ENCODE peak calls at places on chromosomes 5 and 9, in seven cellular contexts. One of them, this sample, is unnamed. For H3K27me3, the result is how much of the 10 kb centered on the place peaks cover.

GRCh38 chr5:73981696-73982095 is 355.7 kb downstream of the ARHGEF28 start:
- DNase-seq in effector memory CD4-positive, alpha-beta T cell: no peak
- DNase-seq in right cardiac atrium: no peak
- DNase-seq in tibial artery: no peak
- DNase-seq in CD8-positive, alpha-beta memory T cell: no peak
- DNase-seq in heart left ventricle: no peak
- DNase-seq in fibroblast of lung: no peak
- DNase-seq in this sample: no peak

GRCh38 chr5:34930870-34931269 is 1.5 kb downstream of the DNAJC21 start:
- DNase-seq in effector memory CD4-positive, alpha-beta T cell: no peak
- DNase-seq in right cardiac atrium: no peak
- DNase-seq in tibial artery: no peak
- DNase-seq in CD8-positive, alpha-beta memory T cell: no peak
- DNase-seq in heart left ventricle: no peak
- DNase-seq in fibroblast of lung: peak
- DNase-seq in this sample: no peak

GRCh38 chr9:121942866-121943265 is 150.2 kb downstream of the TTLL11 start:
- DNase-seq in effector memory CD4-positive, alpha-beta T cell: no peak
- DNase-seq in right cardiac atrium: no peak
- DNase-seq in tibial artery: no peak
- DNase-seq in CD8-positive, alpha-beta memory T cell: no peak
- DNase-seq in heart left ventricle: no peak
- DNase-seq in fibroblast of lung: no peak
- DNase-seq in this sample: no peak

GRCh38 chr5:91061094-91061493 is 322.0 kb downstream of the ARRDC3 start:
- DNase-seq in effector memory CD4-positive, alpha-beta T cell: no peak
- DNase-seq in right cardiac atrium: no peak
- DNase-seq in tibial artery: no peak
- DNase-seq in CD8-positive, alpha-beta memory T cell: no peak
- DNase-seq in heart left ventricle: no peak
- DNase-seq in fibroblast of lung: no peak
- DNase-seq in this sample: no peak

GRCh38 chr5:45695680-45696093 is 493 bp downstream of the HCN1 start:
- DNase-seq in effector memory CD4-positive, alpha-beta T cell: no peak
- DNase-seq in right cardiac atrium: no peak
- DNase-seq in tibial artery: no peak
- DNase-seq in CD8-positive, alpha-beta memory T cell: no peak
- DNase-seq in heart left ventricle: no peak
- DNase-seq in fibroblast of lung: no peak
- DNase-seq in this sample: no peak

GRCh38 chr9:2602704-2603116 is 18.9 kb upstream of the VLDLR start:
- DNase-seq in effector memory CD4-positive, alpha-beta T cell: no peak
- DNase-seq in right cardiac atrium: no peak
- DNase-seq in tibial artery: no peak
- DNase-seq in CD8-positive, alpha-beta memory T cell: no peak
- DNase-seq in heart left ventricle: no peak
- DNase-seq in fibroblast of lung: no peak
- DNase-seq in this sample: no peak

GRCh38 chr5:56039985-56040384 is 45.2 kb upstream of the IL6ST start:
- DNase-seq in effector memory CD4-positive, alpha-beta T cell: no peak
- DNase-seq in right cardiac atrium: no peak
- DNase-seq in tibial artery: no peak
- DNase-seq in CD8-positive, alpha-beta memory T cell: no peak
- DNase-seq in heart left ventricle: no peak
- DNase-seq in fibroblast of lung: peak
- DNase-seq in this sample: no peak

GRCh38 chr5:173245319-173246134 is 10.5 kb upstream of the NKX2-5 start:
- DNase-seq in effector memory CD4-positive, alpha-beta T cell: no peak
- DNase-seq in right cardiac atrium: no peak
- DNase-seq in tibial artery: no peak
- DNase-seq in CD8-positive, alpha-beta memory T cell: no peak
- DNase-seq in heart left ventricle: peak
- DNase-seq in fibroblast of lung: no peak
- DNase-seq in this sample: no peak

GRCh38 chr5:55303238-55303690 is 4.2 kb downstream of the DHX29 start:
- DNase-seq in effector memory CD4-positive, alpha-beta T cell: no peak
- DNase-seq in right cardiac atrium: no peak
- DNase-seq in tibial artery: no peak
- DNase-seq in CD8-positive, alpha-beta memory T cell: no peak
- DNase-seq in heart left ventricle: no peak
- DNase-seq in fibroblast of lung: peak
- DNase-seq in this sample: peak

GRCh38 chr9:77163889-77164288 is 13.4 kb upstream of the VPS13A start:
- DNase-seq in effector memory CD4-positive, alpha-beta T cell: no peak
- DNase-seq in right cardiac atrium: no peak
- DNase-seq in tibial artery: no peak
- DNase-seq in CD8-positive, alpha-beta memory T cell: no peak
- DNase-seq in heart left ventricle: no peak
- DNase-seq in fibroblast of lung: peak
- DNase-seq in this sample: no peak

GRCh38 chr5:124162782-124163532 is 583.5 kb downstream of the ZNF608 start:
- DNase-seq in effector memory CD4-positive, alpha-beta T cell: no peak
- DNase-seq in right cardiac atrium: peak
- DNase-seq in tibial artery: no peak
- DNase-seq in CD8-positive, alpha-beta memory T cell: no peak
- DNase-seq in heart left ventricle: peak
- DNase-seq in fibroblast of lung: peak
- DNase-seq in this sample: no peak

GRCh38 chr5:146329697-146330096 is 8.9 kb upstream of the POU4F3 start:
- DNase-seq in effector memory CD4-positive, alpha-beta T cell: no peak
- DNase-seq in right cardiac atrium: no peak
- DNase-seq in tibial artery: no peak
- DNase-seq in CD8-positive, alpha-beta memory T cell: no peak
- DNase-seq in heart left ventricle: no peak
- DNase-seq in fibroblast of lung: no peak
- DNase-seq in this sample: no peak

GRCh38 chr5:159209438-159210305 is at the start of gene RNF145:
- DNase-seq in effector memory CD4-positive, alpha-beta T cell: peak
- DNase-seq in right cardiac atrium: peak
- DNase-seq in tibial artery: peak
- DNase-seq in CD8-positive, alpha-beta memory T cell: peak
- DNase-seq in heart left ventricle: peak
- DNase-seq in fibroblast of lung: peak
- DNase-seq in this sample: peak

GRCh38 chr9:123599781-123600180 is 243.8 kb downstream of the CRB2 start:
- DNase-seq in effector memory CD4-positive, alpha-beta T cell: no peak
- DNase-seq in right cardiac atrium: no peak
- DNase-seq in tibial artery: no peak
- DNase-seq in CD8-positive, alpha-beta memory T cell: no peak
- DNase-seq in heart left ventricle: no peak
- DNase-seq in fibroblast of lung: no peak
- DNase-seq in this sample: no peak

GRCh38 chr5:102718819-102719218 is 36.3 kb upstream of the PAM start:
- DNase-seq in effector memory CD4-positive, alpha-beta T cell: no peak
- DNase-seq in right cardiac atrium: no peak
- DNase-seq in tibial artery: no peak
- DNase-seq in CD8-positive, alpha-beta memory T cell: no peak
- DNase-seq in heart left ventricle: no peak
- DNase-seq in fibroblast of lung: peak
- DNase-seq in this sample: no peak

GRCh38 chr5:16178745-16179372 is 732 bp downstream of the MARCHF11 start:
- DNase-seq in effector memory CD4-positive, alpha-beta T cell: no peak
- DNase-seq in right cardiac atrium: peak
- DNase-seq in tibial artery: peak
- DNase-seq in CD8-positive, alpha-beta memory T cell: no peak
- DNase-seq in heart left ventricle: peak
- DNase-seq in fibroblast of lung: peak
- DNase-seq in this sample: peak

GRCh38 chr9:112166176-112167140 is 8.6 kb downstream of the SUSD1 start:
- DNase-seq in effector memory CD4-positive, alpha-beta T cell: no peak
- DNase-seq in right cardiac atrium: peak
- DNase-seq in tibial artery: no peak
- DNase-seq in CD8-positive, alpha-beta memory T cell: no peak
- DNase-seq in heart left ventricle: peak
- DNase-seq in fibroblast of lung: peak
- DNase-seq in this sample: no peak

GRCh38 chr9:2159521-2160417 is 144.6 kb downstream of the SMARCA2 start:
- DNase-seq in effector memory CD4-positive, alpha-beta T cell: no peak
- DNase-seq in right cardiac atrium: no peak
- DNase-seq in tibial artery: no peak
- DNase-seq in CD8-positive, alpha-beta memory T cell: no peak
- DNase-seq in heart left ventricle: no peak
- DNase-seq in fibroblast of lung: no peak
- DNase-seq in this sample: no peak

GRCh38 chr9:121281614-121282291 is 13.8 kb downstream of the GSN start:
- DNase-seq in effector memory CD4-positive, alpha-beta T cell: no peak
- DNase-seq in right cardiac atrium: peak
- DNase-seq in tibial artery: peak
- DNase-seq in CD8-positive, alpha-beta memory T cell: no peak
- DNase-seq in heart left ventricle: peak
- DNase-seq in fibroblast of lung: peak
- DNase-seq in this sample: peak

GRCh38 chr9:73451003-73451402 is 299.3 kb downstream of the ANXA1 start:
- DNase-seq in effector memory CD4-positive, alpha-beta T cell: no peak
- DNase-seq in right cardiac atrium: no peak
- DNase-seq in tibial artery: no peak
- DNase-seq in CD8-positive, alpha-beta memory T cell: no peak
- DNase-seq in heart left ventricle: no peak
- DNase-seq in fibroblast of lung: peak
- DNase-seq in this sample: no peak

GRCh38 chr5:144951001-144951400 is 780.3 kb downstream of the KCTD16 start:
- DNase-seq in effector memory CD4-positive, alpha-beta T cell: no peak
- DNase-seq in right cardiac atrium: no peak
- DNase-seq in tibial artery: no peak
- DNase-seq in CD8-positive, alpha-beta memory T cell: no peak
- DNase-seq in heart left ventricle: no peak
- DNase-seq in fibroblast of lung: no peak
- DNase-seq in this sample: no peak

GRCh38 chr5:179319741-179320281 is 25.4 kb downstream of the ADAMTS2 start:
- DNase-seq in effector memory CD4-positive, alpha-beta T cell: no peak
- DNase-seq in right cardiac atrium: peak
- DNase-seq in tibial artery: peak
- DNase-seq in CD8-positive, alpha-beta memory T cell: no peak
- DNase-seq in heart left ventricle: peak
- DNase-seq in fibroblast of lung: peak
- DNase-seq in this sample: no peak

GRCh38 chr5:122192883-122193496 is 63.6 kb downstream of the ZNF474 start:
- DNase-seq in effector memory CD4-positive, alpha-beta T cell: no peak
- DNase-seq in right cardiac atrium: no peak
- DNase-seq in tibial artery: no peak
- DNase-seq in CD8-positive, alpha-beta memory T cell: no peak
- DNase-seq in heart left ventricle: no peak
- DNase-seq in fibroblast of lung: peak
- DNase-seq in this sample: peak

GRCh38 chr5:37133939-37134338 is 115.2 kb downstream of the CPLANE1 start:
- DNase-seq in effector memory CD4-positive, alpha-beta T cell: no peak
- DNase-seq in right cardiac atrium: no peak
- DNase-seq in tibial artery: no peak
- DNase-seq in CD8-positive, alpha-beta memory T cell: no peak
- DNase-seq in heart left ventricle: no peak
- DNase-seq in fibroblast of lung: peak
- DNase-seq in this sample: peak

GRCh38 chr5:142726188-142726731 is 40.4 kb upstream of the FGF1 start:
- DNase-seq in effector memory CD4-positive, alpha-beta T cell: no peak
- DNase-seq in right cardiac atrium: no peak
- DNase-seq in tibial artery: no peak
- DNase-seq in CD8-positive, alpha-beta memory T cell: no peak
- DNase-seq in heart left ventricle: no peak
- DNase-seq in fibroblast of lung: peak
- DNase-seq in this sample: no peak

GRCh38 chr9:124658165-124659017 is 112.7 kb downstream of the NR6A1 start:
- DNase-seq in effector memory CD4-positive, alpha-beta T cell: no peak
- DNase-seq in right cardiac atrium: peak
- DNase-seq in tibial artery: peak
- DNase-seq in CD8-positive, alpha-beta memory T cell: peak
- DNase-seq in heart left ventricle: peak
- DNase-seq in fibroblast of lung: peak
- DNase-seq in this sample: peak
- H3K4me3 ChIP-seq in effector memory CD4-positive, alpha-beta T cell: peak
- H3K4me3 ChIP-seq in right cardiac atrium: peak
- H3K4me3 ChIP-seq in tibial artery: peak
- H3K4me3 ChIP-seq in CD8-positive, alpha-beta memory T cell: peak
- H3K4me3 ChIP-seq in heart left ventricle: peak
- H3K4me3 ChIP-seq in fibroblast of lung: peak
- H3K4me3 ChIP-seq in this sample: no peak

GRCh38 chr5:168531191-168531590 is 2.1 kb downstream of the FBLL1 start:
- DNase-seq in effector memory CD4-positive, alpha-beta T cell: no peak
- DNase-seq in right cardiac atrium: no peak
- DNase-seq in tibial artery: no peak
- DNase-seq in CD8-positive, alpha-beta memory T cell: no peak
- DNase-seq in heart left ventricle: no peak
- DNase-seq in fibroblast of lung: no peak
- DNase-seq in this sample: no peak
- H3K27me3 ChIP-seq in effector memory CD4-positive, alpha-beta T cell: under half
- H3K27me3 ChIP-seq in right cardiac atrium: under half
- H3K27me3 ChIP-seq in tibial artery: under half
- H3K27me3 ChIP-seq in CD8-positive, alpha-beta memory T cell: under half
- H3K27me3 ChIP-seq in heart left ventricle: under half
- H3K27me3 ChIP-seq in fibroblast of lung: under half
- H3K27me3 ChIP-seq in this sample: under half

GRCh38 chr9:38423273-38423938 is 848 bp downstream of the IGFBPL1 start:
- DNase-seq in effector memory CD4-positive, alpha-beta T cell: no peak
- DNase-seq in right cardiac atrium: no peak
- DNase-seq in tibial artery: peak
- DNase-seq in CD8-positive, alpha-beta memory T cell: no peak
- DNase-seq in heart left ventricle: no peak
- DNase-seq in fibroblast of lung: no peak
- DNase-seq in this sample: no peak
- H3K4me3 ChIP-seq in effector memory CD4-positive, alpha-beta T cell: no peak
- H3K4me3 ChIP-seq in right cardiac atrium: no peak
- H3K4me3 ChIP-seq in tibial artery: peak
- H3K4me3 ChIP-seq in CD8-positive, alpha-beta memory T cell: no peak
- H3K4me3 ChIP-seq in heart left ventricle: no peak
- H3K4me3 ChIP-seq in fibroblast of lung: no peak
- H3K4me3 ChIP-seq in this sample: no peak

GRCh38 chr9:7210854-7211637 is 453.3 kb downstream of the KDM4C start:
- DNase-seq in effector memory CD4-positive, alpha-beta T cell: no peak
- DNase-seq in right cardiac atrium: no peak
- DNase-seq in tibial artery: no peak
- DNase-seq in CD8-positive, alpha-beta memory T cell: no peak
- DNase-seq in heart left ventricle: no peak
- DNase-seq in fibroblast of lung: no peak
- DNase-seq in this sample: no peak

GRCh38 chr9:7209051-7209450 is 451.3 kb downstream of the KDM4C start:
- DNase-seq in effector memory CD4-positive, alpha-beta T cell: no peak
- DNase-seq in right cardiac atrium: no peak
- DNase-seq in tibial artery: no peak
- DNase-seq in CD8-positive, alpha-beta memory T cell: no peak
- DNase-seq in heart left ventricle: no peak
- DNase-seq in fibroblast of lung: no peak
- DNase-seq in this sample: no peak

GRCh38 chr9:7206221-7206758 is 448.5 kb downstream of the KDM4C start:
- DNase-seq in effector memory CD4-positive, alpha-beta T cell: no peak
- DNase-seq in right cardiac atrium: no peak
- DNase-seq in tibial artery: no peak
- DNase-seq in CD8-positive, alpha-beta memory T cell: no peak
- DNase-seq in heart left ventricle: no peak
- DNase-seq in fibroblast of lung: no peak
- DNase-seq in this sample: no peak

GRCh38 chr9:7209990-7210389 is 452.2 kb downstream of the KDM4C start:
- DNase-seq in effector memory CD4-positive, alpha-beta T cell: no peak
- DNase-seq in right cardiac atrium: no peak
- DNase-seq in tibial artery: no peak
- DNase-seq in CD8-positive, alpha-beta memory T cell: no peak
- DNase-seq in heart left ventricle: no peak
- DNase-seq in fibroblast of lung: no peak
- DNase-seq in this sample: no peak

DNA sequence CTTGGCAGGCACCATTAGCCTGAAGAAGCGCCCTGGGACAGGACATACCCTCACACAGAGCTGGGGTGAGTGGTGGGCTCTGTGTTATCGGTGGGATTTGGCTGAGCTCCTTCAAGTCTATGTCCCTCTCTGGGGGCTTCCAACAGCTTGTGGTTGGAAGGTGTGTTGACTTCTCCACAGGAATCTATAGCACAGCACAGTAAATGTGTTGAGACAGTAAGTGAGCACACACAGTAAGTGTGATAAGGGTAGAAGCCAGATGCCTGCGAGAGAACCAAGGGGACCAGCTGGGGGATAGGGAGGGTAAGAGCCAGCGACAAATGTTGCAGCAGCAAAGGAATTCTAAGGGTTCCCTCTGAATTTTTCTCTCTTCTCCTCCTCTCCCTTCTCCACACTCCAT is 448.0 kb downstream of the KDM4C start:
- DNase-seq in effector memory CD4-positive, alpha-beta T cell: no peak
- DNase-seq in right cardiac atrium: no peak
- DNase-seq in tibial artery: no peak
- DNase-seq in CD8-positive, alpha-beta memory T cell: no peak
- DNase-seq in heart left ventricle: no peak
- DNase-seq in fibroblast of lung: no peak
- DNase-seq in this sample: no peak
- H3K27me3 ChIP-seq in effector memory CD4-positive, alpha-beta T cell: under half
- H3K27me3 ChIP-seq in right cardiac atrium: under half
- H3K27me3 ChIP-seq in tibial artery: under half
- H3K27me3 ChIP-seq in CD8-positive, alpha-beta memory T cell: under half
- H3K27me3 ChIP-seq in heart left ventricle: under half
- H3K27me3 ChIP-seq in fibroblast of lung: under half
- H3K27me3 ChIP-seq in this sample: under half

This sample was measured in adrenal gland.